ENCODE peak calls at places on chromosomes 4 and X, in seven cellular contexts. One of them, this sample, is unnamed.

GRCh38 chrX:3663576-3664290 is 49.7 kb downstream of the PRKX start:
- DNase-seq in sigmoid colon: no peak
- DNase-seq in H1: no peak
- DNase-seq in K562: no peak
- DNase-seq in A549: no peak
- DNase-seq in transverse colon: peak
- DNase-seq in tibial nerve: no peak
- DNase-seq in this sample: no peak

GRCh38 chr4:10006236-10006603 is 15.1 kb downstream of the SLC2A9 start:
- DNase-seq in sigmoid colon: peak
- DNase-seq in H1: no peak
- DNase-seq in K562: no peak
- DNase-seq in A549: peak
- DNase-seq in transverse colon: peak
- DNase-seq in tibial nerve: no peak
- DNase-seq in this sample: peak

GRCh38 chrX:25968920-25969319 is 169.2 kb upstream of the MAGEB18 start:
- DNase-seq in sigmoid colon: no peak
- DNase-seq in H1: peak
- DNase-seq in K562: peak
- DNase-seq in A549: peak
- DNase-seq in transverse colon: no peak
- DNase-seq in tibial nerve: no peak
- DNase-seq in this sample: no peak

GRCh38 chr4:164081801-164082200 is 587.3 kb downstream of the TMA16 start:
- DNase-seq in sigmoid colon: no peak
- DNase-seq in H1: no peak
- DNase-seq in K562: no peak
- DNase-seq in A549: no peak
- DNase-seq in transverse colon: no peak
- DNase-seq in tibial nerve: no peak
- DNase-seq in this sample: no peak

GRCh38 chrX:10199212-10199611 is 42.4 kb downstream of the CLCN4 start:
- DNase-seq in sigmoid colon: peak
- DNase-seq in H1: no peak
- DNase-seq in K562: no peak
- DNase-seq in A549: no peak
- DNase-seq in transverse colon: peak
- DNase-seq in tibial nerve: peak
- DNase-seq in this sample: no peak

GRCh38 chrX:74519870-74520269 is 94.6 kb downstream of the RLIM start:
- DNase-seq in sigmoid colon: no peak
- DNase-seq in H1: no peak
- DNase-seq in K562: no peak
- DNase-seq in A549: no peak
- DNase-seq in transverse colon: no peak
- DNase-seq in tibial nerve: peak
- DNase-seq in this sample: no peak

GRCh38 chr4:113069212-113069892 is 19.9 kb downstream of the ANK2 start:
- DNase-seq in sigmoid colon: no peak
- DNase-seq in H1: no peak
- DNase-seq in K562: no peak
- DNase-seq in A549: peak
- DNase-seq in transverse colon: no peak
- DNase-seq in tibial nerve: no peak
- DNase-seq in this sample: no peak

GRCh38 chrX:53071604-53072417 is 10.4 kb upstream of the TSPYL2 start:
- DNase-seq in sigmoid colon: peak
- DNase-seq in H1: no peak
- DNase-seq in K562: peak
- DNase-seq in A549: peak
- DNase-seq in transverse colon: peak
- DNase-seq in tibial nerve: peak
- DNase-seq in this sample: peak

GRCh38 chr4:53676402-53676871 is 85.2 kb upstream of the LNX1 start:
- DNase-seq in sigmoid colon: no peak
- DNase-seq in H1: no peak
- DNase-seq in K562: no peak
- DNase-seq in A549: no peak
- DNase-seq in transverse colon: no peak
- DNase-seq in tibial nerve: no peak
- DNase-seq in this sample: no peak

GRCh38 chr4:130233377-130234047 is 1137.6 kb downstream of the C4orf33 start:
- DNase-seq in sigmoid colon: no peak
- DNase-seq in H1: no peak
- DNase-seq in K562: no peak
- DNase-seq in A549: no peak
- DNase-seq in transverse colon: no peak
- DNase-seq in tibial nerve: no peak
- DNase-seq in this sample: no peak

GRCh38 chrX:104565791-104566687 is at the start of gene IL1RAPL2:
- DNase-seq in sigmoid colon: no peak
- DNase-seq in H1: peak
- DNase-seq in K562: peak
- DNase-seq in A549: peak
- DNase-seq in transverse colon: peak
- DNase-seq in tibial nerve: no peak
- DNase-seq in this sample: peak

GRCh38 chrX:111199505-111199904 is 70.8 kb downstream of the CAPN6 start:
- DNase-seq in sigmoid colon: no peak
- DNase-seq in H1: no peak
- DNase-seq in K562: no peak
- DNase-seq in A549: no peak
- DNase-seq in transverse colon: no peak
- DNase-seq in tibial nerve: no peak
- DNase-seq in this sample: no peak

DNA sequence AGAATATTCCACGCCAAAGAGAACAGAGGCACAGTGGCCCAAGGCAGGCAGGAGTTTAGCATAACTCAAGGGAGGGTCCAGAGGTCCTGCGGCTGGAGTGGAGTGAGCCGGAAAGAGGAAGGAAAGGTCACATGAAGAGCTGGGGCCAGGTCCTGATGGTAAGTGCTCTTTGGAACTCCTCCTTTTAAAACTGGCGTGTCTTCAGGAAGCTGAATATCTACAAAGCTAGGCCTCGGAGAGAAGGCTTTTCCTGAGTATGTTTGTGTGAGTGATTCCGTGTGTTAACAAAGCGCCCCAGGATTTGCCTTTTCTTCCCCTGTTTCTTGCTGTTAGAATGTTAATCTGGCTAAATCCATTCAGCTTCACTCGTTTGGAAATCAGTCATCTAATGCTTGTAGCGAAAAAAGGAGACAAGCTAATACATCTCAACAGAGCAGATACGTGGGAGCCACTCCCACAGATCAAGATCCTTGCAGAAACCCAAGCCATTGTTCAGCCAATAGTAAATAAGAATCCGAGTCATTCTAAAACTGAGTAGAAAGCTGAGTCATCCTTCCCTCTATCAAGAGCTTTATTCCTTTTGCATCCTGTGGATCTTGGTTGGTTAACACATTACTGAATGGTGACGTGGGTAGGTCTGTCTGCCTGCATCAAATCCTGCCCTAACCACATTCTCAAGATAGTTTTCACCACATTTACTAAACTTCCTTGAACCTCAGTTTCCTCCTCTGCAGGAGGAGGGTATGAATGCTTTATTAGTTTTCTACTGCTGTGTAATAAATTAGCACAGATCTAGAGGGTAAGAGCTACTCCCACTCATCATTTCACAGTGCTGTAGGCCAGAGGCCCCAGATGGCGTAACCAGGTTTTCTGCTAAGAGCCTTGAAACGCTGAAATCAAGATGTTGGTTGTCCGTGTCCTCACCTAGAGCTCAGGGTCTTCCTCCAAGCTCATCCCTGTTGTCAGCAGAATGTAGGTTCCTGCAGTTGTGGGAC is 43.2 kb upstream of the RBM47 start:
- DNase-seq in sigmoid colon: no peak
- DNase-seq in H1: no peak
- DNase-seq in K562: no peak
- DNase-seq in A549: peak
- DNase-seq in transverse colon: no peak
- DNase-seq in tibial nerve: no peak
- DNase-seq in this sample: no peak
- TF ChIP-seq EP300 in sigmoid colon: no peak
- TF ChIP-seq EP300 in H1: no peak
- TF ChIP-seq EP300 in K562: no peak
- TF ChIP-seq EP300 in A549: no peak
- TF ChIP-seq EP300 in transverse colon: no peak
- TF ChIP-seq EP300 in tibial nerve: no peak
- TF ChIP-seq EP300 in this sample: no peak

DNA sequence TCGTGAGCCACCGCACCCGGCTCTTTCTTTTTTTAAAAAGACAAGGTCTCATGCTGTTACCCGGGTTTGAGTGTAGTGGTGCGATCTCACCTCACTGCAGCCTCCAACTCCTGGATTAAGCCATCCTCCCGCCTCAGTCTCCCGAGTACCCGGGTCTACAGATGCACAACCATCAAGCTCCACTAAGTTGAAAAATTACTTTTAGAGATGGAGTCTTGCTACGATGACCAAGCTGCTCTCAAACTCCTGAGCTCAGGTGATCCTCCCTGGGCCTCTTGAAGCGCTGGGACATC is 2.0 kb downstream of the SLC25A6 start:
- DNase-seq in sigmoid colon: no peak
- DNase-seq in H1: no peak
- DNase-seq in K562: no peak
- DNase-seq in A549: no peak
- DNase-seq in transverse colon: no peak
- DNase-seq in tibial nerve: no peak
- DNase-seq in this sample: no peak
- H3K4me3 ChIP-seq in sigmoid colon: no peak
- H3K4me3 ChIP-seq in H1: no peak
- H3K4me3 ChIP-seq in K562: peak
- H3K4me3 ChIP-seq in A549: no peak
- H3K4me3 ChIP-seq in transverse colon: no peak
- H3K4me3 ChIP-seq in tibial nerve: no peak
- H3K4me3 ChIP-seq in this sample: no peak

GRCh38 chrX:70043685-70044084 is 6.1 kb downstream of the AWAT2 start:
- DNase-seq in sigmoid colon: peak
- DNase-seq in H1: no peak
- DNase-seq in K562: no peak
- DNase-seq in A549: no peak
- DNase-seq in transverse colon: no peak
- DNase-seq in tibial nerve: no peak
- DNase-seq in this sample: no peak

GRCh38 chrX:70041993-70042392 is 7.7 kb downstream of the AWAT2 start:
- DNase-seq in sigmoid colon: no peak
- DNase-seq in H1: no peak
- DNase-seq in K562: no peak
- DNase-seq in A549: no peak
- DNase-seq in transverse colon: no peak
- DNase-seq in tibial nerve: no peak
- DNase-seq in this sample: no peak

GRCh38 chrX:70042399-70043371 is 7.1 kb downstream of the AWAT2 start:
- DNase-seq in sigmoid colon: no peak
- DNase-seq in H1: no peak
- DNase-seq in K562: peak
- DNase-seq in A549: peak
- DNase-seq in transverse colon: no peak
- DNase-seq in tibial nerve: no peak
- DNase-seq in this sample: peak

GRCh38 chrX:70046978-70047377 is 2.8 kb downstream of the AWAT2 start:
- DNase-seq in sigmoid colon: no peak
- DNase-seq in H1: no peak
- DNase-seq in K562: no peak
- DNase-seq in A549: no peak
- DNase-seq in transverse colon: no peak
- DNase-seq in tibial nerve: no peak
- DNase-seq in this sample: no peak

DNA sequence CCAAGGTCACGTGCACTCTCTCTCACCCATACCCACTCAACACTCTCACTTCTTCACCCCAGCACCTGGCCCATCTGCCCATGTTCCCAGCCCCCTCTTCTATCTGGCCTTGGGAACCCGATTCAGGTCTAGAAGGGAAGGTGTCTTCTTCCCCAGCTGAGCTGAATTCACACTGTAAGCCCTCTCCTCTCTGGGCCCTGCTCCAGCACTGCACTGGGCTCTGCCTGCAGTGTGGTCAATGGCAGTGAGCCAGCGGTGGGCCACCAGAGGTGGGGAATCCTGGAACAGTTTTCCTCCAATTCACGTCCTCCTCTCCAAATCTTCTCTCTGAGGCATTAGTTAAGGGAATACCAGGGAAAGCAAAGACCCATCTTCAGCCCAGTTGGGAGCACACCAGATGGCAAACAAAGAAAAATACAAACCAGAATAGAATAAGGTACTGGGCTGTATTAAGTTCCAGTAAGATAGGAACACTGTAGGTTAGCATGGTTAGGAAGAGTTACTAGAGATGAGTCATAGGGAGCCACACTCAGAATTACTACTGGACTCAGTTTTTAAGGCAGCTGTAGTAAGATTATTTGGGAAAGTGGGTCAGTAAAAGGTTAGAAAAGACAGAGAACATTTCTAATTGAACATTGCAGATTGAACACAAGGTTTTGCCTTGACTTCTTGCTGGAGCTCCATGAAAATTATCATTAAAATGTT is 5.0 kb downstream of the AWAT2 start:
- DNase-seq in sigmoid colon: peak
- DNase-seq in H1: no peak
- DNase-seq in K562: no peak
- DNase-seq in A549: no peak
- DNase-seq in transverse colon: no peak
- DNase-seq in tibial nerve: no peak
- DNase-seq in this sample: no peak
- TF ChIP-seq EP300 in sigmoid colon: no peak
- TF ChIP-seq EP300 in H1: no peak
- TF ChIP-seq EP300 in K562: no peak
- TF ChIP-seq EP300 in A549: no peak
- TF ChIP-seq EP300 in transverse colon: no peak
- TF ChIP-seq EP300 in tibial nerve: no peak
- TF ChIP-seq EP300 in this sample: no peak

GRCh38 chrX:79154612-79155358 is 10.3 kb downstream of the GPR174 start:
- DNase-seq in sigmoid colon: no peak
- DNase-seq in H1: no peak
- DNase-seq in K562: no peak
- DNase-seq in A549: no peak
- DNase-seq in transverse colon: no peak
- DNase-seq in tibial nerve: no peak
- DNase-seq in this sample: no peak

GRCh38 chrX:79156818-79157217 is 12.3 kb downstream of the GPR174 start:
- DNase-seq in sigmoid colon: no peak
- DNase-seq in H1: no peak
- DNase-seq in K562: no peak
- DNase-seq in A549: no peak
- DNase-seq in transverse colon: no peak
- DNase-seq in tibial nerve: no peak
- DNase-seq in this sample: no peak

GRCh38 chrX:79147477-79147876 is 3.0 kb downstream of the GPR174 start:
- DNase-seq in sigmoid colon: no peak
- DNase-seq in H1: no peak
- DNase-seq in K562: no peak
- DNase-seq in A549: no peak
- DNase-seq in transverse colon: no peak
- DNase-seq in tibial nerve: no peak
- DNase-seq in this sample: no peak

DNA sequence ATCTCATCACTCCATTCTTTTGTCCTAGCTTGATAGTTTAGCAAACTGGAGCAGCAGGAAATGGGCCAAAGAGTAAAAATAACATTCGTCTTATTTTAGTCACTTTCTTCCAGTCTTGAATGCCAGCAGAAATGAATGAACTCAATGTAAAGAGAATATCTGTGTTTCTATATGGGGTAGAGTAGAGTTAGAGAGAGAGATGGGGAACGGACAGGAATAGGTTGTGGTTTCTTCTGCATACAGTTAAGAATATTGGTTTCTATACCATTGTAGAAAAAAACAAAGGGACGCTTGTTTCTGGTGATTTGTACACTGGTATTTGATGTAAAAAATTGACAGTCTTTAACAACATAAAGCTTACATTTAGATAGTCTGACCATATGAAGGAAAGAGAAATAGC is 8.9 kb downstream of the GPR174 start:
- DNase-seq in sigmoid colon: no peak
- DNase-seq in H1: no peak
- DNase-seq in K562: no peak
- DNase-seq in A549: no peak
- DNase-seq in transverse colon: no peak
- DNase-seq in tibial nerve: no peak
- DNase-seq in this sample: no peak
- H3K4me3 ChIP-seq in sigmoid colon: no peak
- H3K4me3 ChIP-seq in H1: no peak
- H3K4me3 ChIP-seq in K562: no peak
- H3K4me3 ChIP-seq in A549: no peak
- H3K4me3 ChIP-seq in transverse colon: no peak
- H3K4me3 ChIP-seq in tibial nerve: no peak
- H3K4me3 ChIP-seq in this sample: no peak